ENCODE peak calls at places on chromosomes 4 and X, in four cellular contexts. I is neuronal stem cell, L is H1, P is mesendoderm. N is an unnamed sample.

GRCh38 chr4:104728380-104729122 is 233.9 kb upstream of the CXXC4 start:
- DNase-seq in P (no peak), L (no peak), I (no peak), N (no peak)

GRCh38 chr4:161143375-161143774 is 1020.4 kb downstream of the FSTL5 start:
- DNase-seq in L (no peak), I (no peak), P (no peak), N (no peak)

GRCh38 chr4:15354790-15355418 is 72.9 kb upstream of the C1QTNF7 start:
- DNase-seq in P (no peak), I (no peak), L (no peak), N (no peak)

GRCh38 chr4:71406459-71406963 is 67.7 kb downstream of the SLC4A4 start:
- DNase-seq in P (peak; percentile 8), L (no peak), I (no peak), N (no peak)

GRCh38 chr4:73257995-73258667 is 467 bp downstream of the ANKRD17 start:
- DNase-seq in I (peak; percentile 40), P (peak; percentile 79), L (peak; percentile 55), N (peak; percentile 46)

GRCh38 chrX:96379951-96380350 is 304.7 kb upstream of the DIAPH2 start:
- DNase-seq in I (no peak), L (no peak), P (no peak), N (no peak)

GRCh38 chr4:2084316-2084715 is 25.2 kb downstream of the NAT8L start:
- DNase-seq in P (no peak), I (no peak), L (peak; percentile 32), N (no peak)

GRCh38 chrX:135973025-135973547 is 702 bp downstream of the MMGT1 start:
- DNase-seq in L (no peak), P (no peak), I (no peak), N (no peak)

GRCh38 chr4:61162116-61162515 is 38.0 kb upstream of the ADGRL3 start:
- DNase-seq in I (no peak), L (no peak), P (no peak), N (no peak)

GRCh38 chr4:57131849-57132745 is 21.9 kb upstream of the IGFBP7 start:
- DNase-seq in L (no peak), I (no peak), P (peak; percentile 22), N (no peak)

GRCh38 chrX:112636951-112637541 is 42.7 kb downstream of the LHFPL1 start:
- DNase-seq in I (no peak), L (no peak), P (no peak), N (no peak)

GRCh38 chr4:140096483-140096861 is 57.5 kb downstream of the MAML3 start:
- DNase-seq in I (no peak), P (peak; percentile 44), L (no peak), N (no peak)

GRCh38 chrX:105462191-105462590 is 241.7 kb upstream of the TEX13A start:
- DNase-seq in L (no peak), I (no peak), P (no peak), N (no peak)

GRCh38 chr4:174204194-174204831 is 79.2 kb downstream of the FBXO8 start:
- DNase-seq in P (no peak), L (no peak), I (no peak), N (no peak)

GRCh38 chrX:29935455-29935854 is 279.9 kb upstream of the MAGEB2 start:
- DNase-seq in I (no peak), L (no peak), P (peak; percentile 63), N (no peak)

GRCh38 chr4:107213410-107213809 is 177.3 kb upstream of the DKK2 start:
- DNase-seq in I (no peak), P (no peak), L (no peak), N (no peak)

GRCh38 chrX:41459714-41460113 is 12.6 kb downstream of the NYX start:
- DNase-seq in P (no peak), L (no peak), I (no peak), N (no peak)

GRCh38 chr4:114037981-114038380 is 58.5 kb upstream of the ARSJ start:
- DNase-seq in I (no peak), P (no peak), L (no peak), N (no peak)

GRCh38 chr4:158161561-158162354 is 11.1 kb downstream of the GASK1B start:
- DNase-seq in P (peak; percentile 52), I (no peak), L (no peak), N (no peak)

DNA sequence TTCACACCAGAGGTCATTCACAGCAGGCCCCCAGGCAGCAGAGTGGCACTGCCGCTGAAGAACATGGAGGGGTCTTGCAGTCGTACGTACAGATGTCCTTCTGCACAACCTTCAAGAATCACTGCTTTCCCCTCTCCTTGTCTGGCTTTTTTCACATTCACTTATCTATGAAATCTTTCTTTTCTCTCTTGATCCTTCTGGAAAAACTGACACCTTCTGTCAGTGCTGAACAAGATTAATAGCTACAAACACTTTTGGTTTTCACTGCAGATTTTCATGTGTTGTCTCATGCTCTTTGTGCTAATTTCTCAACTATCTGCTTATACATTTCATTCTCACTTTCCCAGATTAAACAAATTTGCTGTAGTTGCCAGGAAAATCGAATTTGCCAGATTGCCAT is 83.0 kb downstream of the RPS3A start:
- DNase-seq in P (no peak), I (no peak), L (no peak), N (no peak)
- H3K27ac ChIP-seq in P (no peak overlapping the region), I (no peak overlapping the region), L (no peak overlapping the region), N (no peak overlapping the region)

GRCh38 chr4:3525532-3526430 is 6.4 kb downstream of the LRPAP1 start:
- DNase-seq in I (no peak), L (no peak), P (no peak), N (no peak)

GRCh38 chr4:3527914-3528876 is 4.0 kb downstream of the LRPAP1 start:
- DNase-seq in I (no peak), L (no peak), P (no peak), N (no peak)

GRCh38 chr4:3529363-3529762 is 2.9 kb downstream of the LRPAP1 start:
- DNase-seq in L (no peak), P (no peak), I (no peak), N (peak; percentile 25)

GRCh38 chr4:3526456-3526855 is 5.8 kb downstream of the LRPAP1 start:
- DNase-seq in P (no peak), L (no peak), I (no peak), N (no peak)

GRCh38 chr4:3527101-3527913 is 4.9 kb downstream of the LRPAP1 start:
- DNase-seq in P (no peak), L (no peak), I (no peak), N (peak; percentile 21)
- H4K8ac ChIP-seq in P (no peak overlapping the region), L (no peak overlapping the region), I (no peak overlapping the region), N (no peak overlapping the region)

GRCh38 chr4:69563424-69563823 is 67.7 kb upstream of the UGT2B4 start:
- DNase-seq in I (no peak), P (no peak), L (no peak), N (no peak)

DNA sequence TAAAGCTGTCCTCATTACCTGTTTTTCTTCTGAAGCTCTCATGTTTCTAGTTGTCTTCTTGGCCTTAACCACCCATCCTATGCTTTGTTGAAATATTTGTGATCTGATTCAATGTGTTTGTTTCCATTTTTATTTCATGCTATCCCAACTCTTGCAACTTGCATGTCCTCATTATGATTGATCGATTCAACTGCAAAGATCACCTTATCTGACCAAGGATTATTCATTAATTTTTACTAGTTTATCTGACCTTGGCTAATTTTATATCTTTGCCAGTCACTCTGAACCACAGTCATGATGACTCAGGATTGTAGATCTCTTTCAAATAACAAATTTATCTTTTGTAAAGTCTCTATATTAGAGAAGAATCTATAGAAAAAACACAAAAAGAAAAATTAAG is 70.7 kb downstream of the UGT2A2 start:
- DNase-seq in I (no peak), L (no peak), P (no peak), N (no peak)
- H3K4me2 ChIP-seq in I (no peak overlapping the region), L (no peak overlapping the region), P (no peak overlapping the region), N (no peak overlapping the region)

GRCh38 chr4:37663552-37663951 is 22.6 kb downstream of the RELL1 start:
- DNase-seq in L (no peak), I (no peak), P (no peak), N (no peak)
- H3K27ac ChIP-seq in L (no peak overlapping the region), I (no peak overlapping the region), P (no peak overlapping the region), N (no peak overlapping the region)

DNA sequence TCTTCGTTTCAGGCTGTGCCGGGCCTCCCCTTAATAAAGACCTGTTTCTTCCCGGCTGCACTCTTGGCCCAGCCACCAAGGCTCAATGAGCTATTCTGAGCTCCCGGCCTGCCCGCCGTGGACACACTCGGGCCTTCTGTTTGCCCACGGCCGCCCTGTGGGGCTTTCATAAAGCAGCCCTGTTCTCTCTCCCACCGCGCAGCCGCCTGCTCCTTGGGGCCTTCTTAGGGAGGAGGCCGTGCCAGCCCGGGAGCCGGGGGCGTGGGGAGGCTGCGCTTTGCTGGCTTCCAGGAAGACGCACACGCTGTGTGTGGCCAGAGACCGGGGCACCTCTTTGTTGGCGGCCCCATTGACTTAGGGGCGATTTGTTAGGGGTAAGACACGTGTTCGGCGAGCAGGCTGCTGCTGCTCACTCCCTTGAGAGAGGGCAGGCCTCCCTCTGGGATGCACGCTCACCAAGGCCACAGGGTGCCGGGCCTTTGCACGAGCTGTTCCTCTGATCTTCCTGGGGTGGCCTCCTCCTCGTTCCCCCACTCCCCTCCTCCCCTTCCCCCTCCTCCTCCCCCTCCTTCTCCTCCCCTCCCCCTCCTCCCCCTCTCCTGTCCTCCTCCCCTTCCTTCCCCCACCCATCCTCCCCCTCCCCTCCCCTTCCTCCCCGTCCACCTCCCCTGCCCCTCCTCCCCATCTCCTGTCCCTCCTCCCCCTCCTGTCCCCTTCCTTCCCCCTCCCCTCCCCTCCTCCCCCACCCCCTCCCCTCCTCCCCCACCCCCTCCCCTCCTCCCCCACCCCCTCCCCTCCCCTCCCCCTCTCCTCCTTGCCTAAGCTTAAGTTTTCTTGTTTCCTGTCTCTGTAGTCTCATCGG is 11.3 kb downstream of the BLOC1S4 start:
- DNase-seq in P (peak; percentile 44), L (no peak), I (peak; percentile 67), N (peak; percentile 67)
- H4K8ac ChIP-seq in P (no peak overlapping the region), L (peak overlapping the region; percentile 74), I (no peak overlapping the region), N (no peak overlapping the region)

DNA sequence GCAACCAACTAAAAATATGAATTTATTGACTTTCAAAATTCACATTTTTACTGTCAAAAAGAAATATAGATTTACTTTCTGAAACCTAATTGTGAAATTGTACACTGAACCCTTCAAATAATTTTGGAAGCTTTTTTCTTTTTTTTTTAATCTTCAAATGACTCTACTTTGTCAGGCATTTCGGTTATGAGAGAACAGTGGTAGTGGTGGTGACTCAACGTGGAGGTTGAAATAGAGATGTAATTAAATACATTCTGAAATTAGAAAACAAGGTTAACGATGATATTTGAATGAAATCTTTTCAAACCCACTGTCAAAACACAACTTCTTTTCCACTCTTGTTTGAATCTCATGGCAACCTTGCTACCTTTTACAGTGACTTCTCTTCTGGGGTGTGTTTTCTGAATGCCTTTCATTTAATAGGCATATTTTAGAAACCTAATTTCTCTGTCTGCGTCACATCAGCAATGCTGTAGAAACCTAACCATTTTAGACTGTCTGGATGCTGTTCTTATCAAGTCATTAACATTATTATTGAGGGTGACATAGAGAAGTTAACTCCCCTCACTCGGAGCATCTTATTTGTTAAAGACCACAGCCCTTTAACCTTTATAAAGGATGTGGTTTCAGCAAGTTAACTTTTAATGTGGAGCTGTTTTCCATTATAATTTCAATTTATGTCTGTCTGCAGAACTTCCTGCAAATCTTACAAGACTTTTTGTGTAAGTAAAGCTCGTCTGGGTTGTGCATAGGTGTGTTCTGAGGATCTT is 136.8 kb downstream of the PCDH7 start:
- DNase-seq in P (no peak), I (no peak), L (no peak), N (no peak)
- H3K4me2 ChIP-seq in P (no peak overlapping the region), I (no peak overlapping the region), L (no peak overlapping the region), N (no peak overlapping the region)

GRCh38 chr4:155899891-155900290 is 3.6 kb upstream of the TDO2 start:
- DNase-seq in P (no peak), I (no peak), L (no peak), N (no peak)
- H3K27ac ChIP-seq in P (no peak overlapping the region), I (no peak overlapping the region), L (no peak overlapping the region), N (no peak overlapping the region)

N was measured in H9.